ENCODE peak calls at places on chromosomes 5 and 9, in five cellular contexts. P is adrenal gland, Y is PC-9, S is ovary, I is endothelial cell of umbilical vein. R is an unnamed sample.

GRCh38 chr5:14775857-14776256 is 95.7 kb downstream of the ANKH start:
- DNase-seq in P (no peak), Y (no peak), I (peak), S (no peak), R (peak)

GRCh38 chr9:73149371-73150067 is 2.1 kb upstream of the ANXA1 start:
- DNase-seq in S (no peak), I (peak), P (no peak), Y (peak), R (no peak)

GRCh38 chr5:140855772-140856674 is at the start of gene PCDHA10:
- DNase-seq in I (peak), P (no peak), S (no peak), Y (no peak), R (no peak)

GRCh38 chr5:144368556-144368955 is 197.9 kb downstream of the KCTD16 start:
- DNase-seq in S (no peak), I (peak), Y (no peak), P (no peak), R (no peak)

GRCh38 chr5:131749138-131749537 is 47.7 kb downstream of the FNIP1 start:
- DNase-seq in P (no peak), S (no peak), I (no peak), Y (no peak), R (no peak)

GRCh38 chr5:98217138-98217537 is 556.3 kb upstream of the RGMB start:
- DNase-seq in I (no peak), P (no peak), Y (no peak), S (no peak), R (no peak)

GRCh38 chr5:113425909-113426308 is 8.9 kb downstream of the TSSK1B start:
- DNase-seq in Y (no peak), I (no peak), P (no peak), S (no peak), R (no peak)

GRCh38 chr9:15834541-15834940 is 281.7 kb downstream of the CCDC171 start:
- DNase-seq in P (no peak), S (no peak), I (no peak), Y (no peak), R (peak)

GRCh38 chr5:135735831-135736230 is 98.6 kb upstream of the SLC25A48 start:
- DNase-seq in S (no peak), I (no peak), P (peak), Y (no peak), R (no peak)

GRCh38 chr9:77838986-77839385 is 190.9 kb upstream of the GNA14 start:
- DNase-seq in I (no peak), Y (no peak), P (no peak), S (no peak), R (no peak)

GRCh38 chr9:122383992-122384461 is 13.2 kb downstream of the PTGS1 start:
- DNase-seq in P (no peak), I (peak), S (no peak), Y (no peak), R (no peak)

GRCh38 chr9:108599571-108599970 is 256.2 kb downstream of the ACTL7B start:
- DNase-seq in Y (no peak), S (no peak), I (no peak), P (no peak), R (no peak)

GRCh38 chr9:115204827-115205506 is 87.0 kb upstream of the TNC start:
- DNase-seq in Y (peak), P (no peak), I (no peak), S (no peak), R (no peak)

GRCh38 chr5:125526940-125527339 is 780.5 kb upstream of the ZNF608 start:
- DNase-seq in S (no peak), Y (no peak), I (peak), P (no peak), R (no peak)

GRCh38 chr9:76026796-76027195 is 136.3 kb downstream of the PCSK5 start:
- DNase-seq in P (no peak), Y (no peak), I (no peak), S (no peak), R (no peak)

GRCh38 chr9:112570731-112571167 is 84.1 kb downstream of the KIAA1958 start:
- DNase-seq in P (peak), I (no peak), S (peak), Y (no peak), R (peak)

GRCh38 chr5:174110290-174110689 is 64.8 kb downstream of the NSG2 start:
- DNase-seq in Y (no peak), S (no peak), I (no peak), P (no peak), R (no peak)

GRCh38 chr9:106203832-106204516 is 509.6 kb downstream of the TMEM38B start:
- DNase-seq in Y (no peak), I (no peak), S (no peak), P (no peak), R (no peak)

GRCh38 chr5:5617024-5617423 is 194.5 kb downstream of the ICE1 start:
- DNase-seq in S (no peak), I (no peak), Y (no peak), P (no peak), R (no peak)

GRCh38 chr5:59179704-59180103 is 596.8 kb downstream of the RAB3C start:
- DNase-seq in P (no peak), I (no peak), Y (no peak), S (no peak), R (no peak)

GRCh38 chr5:148145916-148146315 is 22.4 kb upstream of the SPINK14 start:
- DNase-seq in P (no peak), S (no peak), I (peak), Y (peak), R (peak)

GRCh38 chr5:170339780-170340167 is 42.2 kb upstream of the LCP2 start:
- DNase-seq in Y (no peak), S (no peak), P (no peak), I (no peak), R (no peak)

GRCh38 chr9:111483419-111483861 is 743 bp downstream of the ECPAS start:
- DNase-seq in I (no peak), S (peak), Y (no peak), P (no peak), R (no peak)

GRCh38 chr9:76369583-76369982 is 24.6 kb downstream of the RFK start:
- DNase-seq in S (peak), P (peak), I (peak), Y (peak), R (peak)

GRCh38 chr5:54595724-54596123 is 78.2 kb downstream of the SNX18 start:
- DNase-seq in I (no peak), S (no peak), Y (no peak), P (no peak), R (no peak)

GRCh38 chr5:133944263-133945230 is 23.9 kb downstream of the C5orf15 start:
- DNase-seq in P (peak), I (peak), S (no peak), Y (peak), R (peak)

GRCh38 chr5:36496471-36496870 is 109.9 kb upstream of the SLC1A3 start:
- DNase-seq in Y (no peak), I (no peak), S (no peak), P (no peak), R (no peak)

GRCh38 chr5:169777112-169777511 is 140.0 kb downstream of the DOCK2 start:
- DNase-seq in Y (no peak), P (no peak), S (no peak), I (no peak), R (no peak)

DNA sequence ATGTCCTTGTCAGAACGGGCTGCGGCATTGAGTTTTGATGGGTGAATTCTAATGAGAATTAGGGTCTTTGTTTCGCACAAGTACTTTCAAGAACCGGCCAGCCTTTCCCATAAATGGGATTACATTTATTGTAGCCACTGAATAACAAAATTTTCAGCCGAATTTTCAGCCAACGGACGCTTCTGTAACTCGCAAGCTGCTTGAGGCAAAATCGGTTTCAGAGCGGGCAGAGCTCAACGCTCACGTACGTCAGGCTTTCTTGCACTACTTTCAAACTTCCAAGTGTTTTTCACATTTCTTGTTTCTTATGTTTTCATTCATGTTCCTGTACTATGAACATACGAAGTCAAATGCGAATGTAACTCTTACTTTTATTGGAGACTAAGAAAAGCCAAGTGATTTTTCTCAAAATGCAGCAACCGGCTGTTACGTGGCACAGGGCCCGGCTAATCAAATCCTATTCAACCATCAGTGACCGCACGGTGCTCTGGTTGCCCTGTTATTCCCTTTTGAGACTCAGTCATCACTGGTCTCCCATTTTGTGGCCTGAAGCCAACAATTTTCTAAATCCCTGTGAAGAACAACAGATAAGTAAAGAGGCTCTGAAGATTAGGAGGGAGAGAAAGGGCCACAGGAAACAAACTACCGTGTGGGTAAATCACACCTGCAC is 68.5 kb downstream of the SLC28A3 start:
- DNase-seq in S (no peak), I (no peak), Y (no peak), P (peak), R (no peak)
- H3K4me3 ChIP-seq in S (no peak), I (no peak), Y (no peak), P (no peak), R (peak)

GRCh38 chr9:88388886-88389617 is 808 bp downstream of the SPIN1 start:
- DNase-seq in Y (peak), I (peak), S (peak), P (peak), R (peak)
- TF ChIP-seq CTCF in Y (no peak), I (no peak), S (no peak), P (no peak), R (no peak)

GRCh38 chr9:127316586-127317383 is 52.2 kb downstream of the GARNL3 start:
- DNase-seq in Y (no peak), I (no peak), P (no peak), S (no peak), R (no peak)

GRCh38 chr9:127318651-127319167 is 54.1 kb downstream of the GARNL3 start:
- DNase-seq in I (no peak), P (no peak), Y (no peak), S (no peak), R (no peak)

GRCh38 chr9:127311239-127311741 is 46.7 kb downstream of the GARNL3 start:
- DNase-seq in Y (peak), P (peak), I (peak), S (no peak), R (peak)

GRCh38 chr9:127313042-127313560 is 48.5 kb downstream of the GARNL3 start:
- DNase-seq in I (no peak), S (no peak), P (no peak), Y (no peak), R (no peak)

DNA sequence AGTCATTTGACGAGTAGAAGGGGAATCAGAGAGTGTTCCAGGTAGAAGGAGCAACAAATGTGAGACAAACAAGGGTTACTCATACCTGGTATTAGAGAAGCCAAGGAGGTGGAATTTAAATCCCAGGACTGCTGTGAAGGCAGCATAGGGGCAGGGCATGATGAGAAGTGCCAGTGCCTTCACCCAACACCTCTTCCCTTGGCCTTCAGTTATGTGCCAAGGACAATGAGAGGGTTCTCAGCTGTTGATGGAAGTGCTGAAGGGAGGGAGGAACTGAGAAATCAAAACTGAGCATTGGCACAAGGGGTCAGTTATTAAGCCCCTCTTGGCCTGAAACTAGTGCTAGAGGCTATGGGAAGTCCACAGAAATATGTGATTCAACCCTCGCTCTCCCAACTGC is 50.3 kb downstream of the GARNL3 start:
- DNase-seq in Y (no peak), P (no peak), S (no peak), I (no peak), R (no peak)
- H3K27ac ChIP-seq in Y (no peak), P (no peak), S (no peak), I (no peak), R (no peak)

GRCh38 chr9:38064842-38065368 is 4.1 kb downstream of the SHB start:
- DNase-seq in P (no peak), I (no peak), S (no peak), Y (no peak), R (no peak)
- H3K4me3 ChIP-seq in P (no peak), I (no peak), S (no peak), Y (peak), R (no peak)

DNA sequence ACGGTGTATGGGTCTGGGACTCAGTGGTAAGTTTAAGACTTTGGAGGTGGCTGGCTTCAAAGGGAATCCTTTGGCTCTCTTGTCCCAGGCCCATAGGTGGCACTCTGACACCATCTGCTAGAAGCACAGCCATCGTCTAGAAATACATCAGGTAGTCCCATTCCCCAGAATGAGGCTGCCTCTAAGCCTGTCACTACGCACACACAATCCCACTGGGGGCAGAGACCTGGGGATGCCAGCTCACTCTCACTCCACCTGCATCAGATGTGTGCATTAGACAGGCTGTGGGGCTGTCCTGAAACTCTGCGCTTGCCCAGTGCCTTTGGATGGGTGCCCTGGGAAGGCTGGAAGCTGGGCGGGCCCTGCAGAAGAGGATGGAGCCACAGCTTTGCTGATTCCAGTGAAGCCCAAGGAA is 127.5 kb upstream of the PANK3 start:
- DNase-seq in I (peak), P (peak), S (no peak), Y (no peak), R (no peak)
- TF ChIP-seq CTCF in I (peak), P (peak), S (no peak), Y (peak), R (no peak)

GRCh38 chr9:3014164-3014563 is 170.3 kb upstream of the PUM3 start:
- DNase-seq in Y (no peak), P (no peak), I (no peak), S (no peak), R (no peak)
- H3K27ac ChIP-seq in Y (no peak), P (no peak), I (no peak), S (no peak), R (no peak)